ENCODE peak calls at places on chromosomes 5 and 9, in five cellular contexts. V is colonic mucosa, L is psoas muscle, W is Peyer's patch, N is astrocyte of the cerebellum. Z is an unnamed sample.

GRCh38 chr9:7976167-7976755 is 176.7 kb upstream of the DMAC1 start:
- DNase-seq in V (no peak), L (no peak), W (peak), N (peak), Z (no peak)

GRCh38 chr9:128286435-128286834 is 10.4 kb downstream of the SWI5 start:
- DNase-seq in V (no peak), L (no peak), W (no peak), N (peak), Z (no peak)

GRCh38 chr9:136994885-136995224 is 1.5 kb downstream of the CLIC3 start:
- DNase-seq in V (no peak), L (no peak), W (no peak), N (no peak), Z (no peak)

GRCh38 chr5:148343049-148343413 is 7.7 kb downstream of the SPINK9 start:
- DNase-seq in V (peak), L (no peak), W (no peak), N (no peak), Z (no peak)

GRCh38 chr5:53814819-53815218 is 254.4 kb downstream of the NDUFS4 start:
- DNase-seq in V (no peak), L (no peak), W (no peak), N (no peak), Z (no peak)

GRCh38 chr5:38408446-38409175 is 147.8 kb downstream of the LIFR start:
- DNase-seq in V (no peak), L (no peak), W (no peak), N (no peak), Z (no peak)

GRCh38 chr5:81788271-81788670 is 37.4 kb upstream of the SSBP2 start:
- DNase-seq in V (no peak), L (no peak), W (no peak), N (no peak), Z (no peak)

GRCh38 chr9:37948417-37948980 is 44.6 kb upstream of the SLC25A51 start:
- DNase-seq in V (no peak), L (no peak), W (no peak), N (no peak), Z (no peak)

GRCh38 chr9:135081264-135081660 is 6.2 kb upstream of the OLFM1 start:
- DNase-seq in V (no peak), L (no peak), W (no peak), N (no peak), Z (no peak)

GRCh38 chr5:139481580-139482049 is 943 bp downstream of the STING1 start:
- DNase-seq in V (peak), L (peak), W (peak), N (no peak), Z (no peak)

GRCh38 chr5:142109356-142110045 is 922 bp downstream of the NDFIP1 start:
- DNase-seq in V (peak), L (no peak), W (no peak), N (no peak), Z (no peak)

GRCh38 chr5:180649297-180650039 is at the start of gene FLT4:
- DNase-seq in V (no peak), L (no peak), W (no peak), N (no peak), Z (no peak)

GRCh38 chr9:20781086-20781485 is 97.0 kb downstream of the FOCAD start:
- DNase-seq in V (no peak), L (no peak), W (no peak), N (no peak), Z (no peak)

GRCh38 chr9:86838883-86839497 is 108.3 kb downstream of the GAS1 start:
- DNase-seq in V (no peak), L (peak), W (no peak), N (peak), Z (no peak)

GRCh38 chr9:81791076-81791475 is 101.7 kb upstream of the TLE1 start:
- DNase-seq in V (no peak), L (no peak), W (no peak), N (no peak), Z (no peak)

GRCh38 chr9:131677445-131678180 is 62.3 kb downstream of the RAPGEF1 start:
- DNase-seq in V (no peak), L (no peak), W (peak), N (no peak), Z (no peak)

GRCh38 chr9:135179976-135180375 is 92.5 kb downstream of the OLFM1 start:
- DNase-seq in V (no peak), L (no peak), W (no peak), N (no peak), Z (no peak)

GRCh38 chr5:10649518-10650410 is 85.9 kb downstream of the ANKRD33B start:
- DNase-seq in V (no peak), L (peak), W (no peak), N (no peak), Z (no peak)

GRCh38 chr5:131720714-131721113 is 76.1 kb downstream of the FNIP1 start:
- DNase-seq in V (no peak), L (no peak), W (no peak), N (peak), Z (no peak)

GRCh38 chr5:15285901-15286583 is 213.9 kb upstream of the FBXL7 start:
- DNase-seq in V (peak), L (no peak), W (no peak), N (no peak), Z (no peak)

GRCh38 chr9:994005-994404 is 17.6 kb downstream of the DMRT3 start:
- DNase-seq in V (no peak), L (no peak), W (no peak), N (no peak), Z (no peak)

GRCh38 chr5:68499952-68500351 is 284.4 kb downstream of the PIK3R1 start:
- DNase-seq in V (no peak), L (no peak), W (no peak), N (no peak), Z (no peak)

GRCh38 chr5:80109549-80110478 is 74.7 kb downstream of the THBS4 start:
- DNase-seq in V (no peak), L (no peak), W (no peak), N (no peak), Z (no peak)

GRCh38 chr9:134869554-134870310 is 10.9 kb upstream of the FCN2 start:
- DNase-seq in V (no peak), L (no peak), W (no peak), N (no peak), Z (no peak)

GRCh38 chr5:911601-912000 is 18.9 kb downstream of the TRIP13 start:
- DNase-seq in V (no peak), L (no peak), W (no peak), N (peak), Z (no peak)

GRCh38 chr5:28451478-28451877 is 1413.1 kb upstream of the CDH9 start:
- DNase-seq in V (no peak), L (no peak), W (no peak), N (no peak), Z (no peak)

GRCh38 chr9:109381011-109381729 is 60.3 kb upstream of the EPB41L4B start:
- DNase-seq in V (no peak), L (no peak), W (no peak), N (no peak), Z (no peak)
- H3K4me3 ChIP-seq in V (no peak), L (no peak), W (no peak), N (no peak), Z (no peak)

GRCh38 chr5:171521679-171522078 is 102.2 kb downstream of the FGF18 start:
- DNase-seq in V (no peak), L (no peak), W (no peak), N (no peak), Z (no peak)

GRCh38 chr5:171521219-171521633 is 101.8 kb downstream of the FGF18 start:
- DNase-seq in V (no peak), L (peak), W (no peak), N (peak), Z (no peak)

GRCh38 chr5:171523781-171524180 is 104.3 kb downstream of the FGF18 start:
- DNase-seq in V (no peak), L (no peak), W (no peak), N (no peak), Z (no peak)

GRCh38 chr5:171518916-171519315 is 99.5 kb downstream of the FGF18 start:
- DNase-seq in V (no peak), L (no peak), W (no peak), N (no peak), Z (no peak)

DNA sequence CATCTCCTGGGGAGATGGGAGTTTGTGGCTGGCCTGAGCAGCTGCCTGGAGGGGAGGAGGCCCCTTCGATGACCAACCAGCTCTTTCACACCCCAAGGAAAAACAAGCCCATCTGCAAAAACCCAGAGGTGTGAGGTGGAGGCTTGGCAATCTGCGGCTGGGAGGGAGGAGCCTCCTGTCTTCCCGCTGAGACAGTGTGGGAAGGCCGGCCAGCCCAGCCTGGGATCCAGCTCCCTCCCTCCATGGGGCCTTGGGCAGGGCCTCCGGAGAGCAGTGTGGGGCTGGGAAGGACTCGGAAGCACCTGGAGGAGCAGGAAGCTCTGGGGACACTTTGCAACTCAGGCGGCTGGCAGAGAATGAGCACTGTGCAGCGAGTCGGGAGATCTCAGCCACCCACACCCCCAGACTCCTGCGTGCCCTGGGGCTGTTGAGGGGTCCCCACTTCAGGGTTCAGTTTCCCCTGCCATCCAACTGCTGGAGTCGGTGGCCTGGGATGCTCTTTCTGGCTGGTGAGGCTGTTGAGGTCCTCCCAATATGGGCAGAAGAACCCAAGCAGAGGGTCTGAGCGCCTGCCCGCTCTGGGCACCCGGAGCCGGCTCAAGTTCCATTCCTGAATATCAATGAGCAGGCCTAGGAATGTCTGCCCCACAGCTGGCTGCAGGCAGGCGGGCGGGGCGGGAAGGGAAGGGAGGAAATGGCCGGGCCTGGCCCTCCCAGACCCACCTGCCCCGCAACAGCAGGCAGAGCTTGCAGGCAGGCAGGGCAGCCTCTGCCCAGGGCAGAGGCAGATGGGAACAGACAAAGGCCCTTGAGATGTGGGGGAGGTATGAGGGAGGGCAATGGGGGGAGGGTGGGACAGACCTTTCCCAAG is 101.1 kb downstream of the FGF18 start:
- DNase-seq in V (no peak), L (peak), W (no peak), N (no peak), Z (no peak)
- H3K4me3 ChIP-seq in V (no peak), L (no peak), W (no peak), N (no peak), Z (no peak)

DNA sequence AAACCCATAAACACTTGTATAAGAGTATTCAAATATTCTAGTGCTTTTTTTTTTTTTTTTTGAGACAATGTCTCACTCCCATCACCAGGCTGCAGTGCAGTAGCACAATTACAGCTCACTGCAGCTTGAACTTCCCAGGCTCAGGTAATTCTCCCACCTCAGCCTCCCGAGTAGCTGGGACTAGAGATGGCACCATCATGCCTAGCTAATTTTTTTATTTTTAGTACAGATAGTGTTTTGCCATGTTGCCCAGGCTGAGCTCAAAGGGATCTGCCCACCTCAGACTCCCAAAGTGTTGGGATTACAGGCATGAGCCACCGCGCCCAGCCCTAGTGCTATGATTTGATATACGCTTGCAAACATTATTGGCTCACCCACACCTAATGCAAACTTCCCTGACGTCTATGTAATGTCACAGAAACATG is 11.8 kb downstream of the IL6ST start:
- DNase-seq in V (peak), L (no peak), W (no peak), N (no peak), Z (no peak)
- H3K4me3 ChIP-seq in V (no peak), L (no peak), W (no peak), N (no peak), Z (no peak)

DNA sequence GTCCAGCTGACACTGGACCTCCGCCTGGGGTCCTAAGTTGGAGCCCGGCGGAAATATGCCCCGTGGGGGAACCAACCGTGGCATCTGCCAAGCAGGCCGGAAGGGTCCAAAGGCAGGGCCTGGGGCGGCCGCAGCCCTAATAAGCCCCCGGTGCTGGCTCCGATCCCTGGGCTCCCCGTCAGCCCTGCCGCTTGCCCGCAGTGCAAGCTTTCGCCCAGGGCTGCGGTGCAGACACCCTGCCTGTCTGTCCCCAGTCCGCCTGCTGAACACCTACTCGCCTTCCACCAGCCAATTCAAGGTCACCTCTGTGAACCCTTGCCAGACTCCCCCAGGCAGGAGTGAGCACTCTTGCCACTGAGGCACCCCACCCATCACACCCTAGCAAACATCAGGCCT is 499 bp upstream of the PTGR1 start:
- DNase-seq in V (no peak), L (no peak), W (no peak), N (no peak), Z (peak)
- H3K4me3 ChIP-seq in V (peak), L (peak), W (peak), N (peak), Z (peak)

GRCh38 chr5:66450988-66451387 is 145.2 kb upstream of the MAST4 start:
- DNase-seq in V (no peak), L (no peak), W (no peak), N (no peak), Z (no peak)

GRCh38 chr5:66452109-66452508 is 144.1 kb upstream of the MAST4 start:
- DNase-seq in V (no peak), L (no peak), W (no peak), N (no peak), Z (no peak)

GRCh38 chr5:66459728-66460127 is 136.5 kb upstream of the MAST4 start:
- DNase-seq in V (no peak), L (no peak), W (no peak), N (no peak), Z (no peak)

DNA sequence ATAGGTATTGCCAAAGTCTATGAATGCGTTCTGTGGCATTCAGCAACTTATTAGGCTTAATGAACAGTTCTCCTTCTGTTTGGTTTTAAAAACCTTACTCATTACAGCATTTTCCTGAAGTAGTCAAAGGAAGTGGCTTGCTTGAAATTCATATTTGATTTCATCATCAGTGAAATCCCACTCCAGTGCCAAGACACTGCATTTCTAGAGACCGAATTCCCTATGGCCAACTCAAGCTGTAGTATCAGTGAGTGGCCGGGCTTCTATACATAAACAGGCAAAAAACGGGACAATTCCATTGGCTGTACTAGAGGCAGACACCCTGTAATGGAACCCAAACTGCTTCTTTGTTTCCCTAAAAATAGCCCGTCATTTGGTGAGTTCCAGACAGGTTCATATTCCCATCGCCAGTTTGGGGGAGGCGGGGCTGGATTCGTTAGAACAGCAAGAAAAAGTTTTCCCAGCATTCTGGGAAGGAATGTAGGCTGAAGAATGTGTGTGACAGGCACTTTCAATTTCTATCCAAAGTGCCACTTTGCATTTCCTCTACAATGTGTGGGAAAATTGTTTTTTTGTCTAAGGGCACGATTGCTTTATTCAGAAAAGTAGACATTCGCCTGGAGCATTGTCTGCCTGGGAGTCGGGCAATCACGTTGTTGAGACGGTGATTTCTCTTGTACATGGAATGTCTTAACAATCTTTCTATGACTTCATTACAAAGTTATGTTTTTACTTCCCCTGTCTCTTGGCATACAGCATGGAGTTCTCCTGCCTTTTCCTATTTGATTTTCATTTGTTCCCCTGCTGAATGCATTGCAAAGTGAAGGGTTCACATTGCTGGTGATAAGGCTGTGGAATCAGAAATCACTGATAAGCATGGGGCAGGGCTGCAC is 141.8 kb upstream of the MAST4 start:
- DNase-seq in V (no peak), L (no peak), W (no peak), N (no peak), Z (no peak)
- H3K4me3 ChIP-seq in V (no peak), L (no peak), W (no peak), N (no peak), Z (no peak)

GRCh38 chr9:120845255-120845654 is 2.5 kb upstream of the PSMD5 start:
- DNase-seq in V (no peak), L (no peak), W (no peak), N (no peak), Z (no peak)

GRCh38 chr9:120842685-120843485 is at the start of gene PSMD5:
- DNase-seq in V (peak), L (peak), W (peak), N (peak), Z (peak)

GRCh38 chr9:120846251-120846869 is 3.6 kb upstream of the PSMD5 start:
- DNase-seq in V (no peak), L (no peak), W (no peak), N (no peak), Z (no peak)

GRCh38 chr9:120839146-120839545 is 3.6 kb downstream of the PSMD5 start:
- DNase-seq in V (no peak), L (no peak), W (no peak), N (peak), Z (no peak)

GRCh38 chr9:120841930-120842684 is 615 bp downstream of the PSMD5 start:
- DNase-seq in V (no peak), L (no peak), W (no peak), N (no peak), Z (no peak)
- H3K4me3 ChIP-seq in V (peak), L (peak), W (peak), N (peak), Z (peak)

GRCh38 chr5:109692852-109693251 is 3.1 kb downstream of the MAN2A1 start:
- DNase-seq in V (no peak), L (no peak), W (peak), N (no peak), Z (no peak)
- H3K4me3 ChIP-seq in V (no peak), L (peak), W (no peak), N (peak), Z (no peak)

GRCh38 chr9:106866243-106866642 is 3.3 kb downstream of the ZNF462 start:
- DNase-seq in V (no peak), L (no peak), W (no peak), N (no peak), Z (no peak)
- H3K4me3 ChIP-seq in V (no peak), L (peak), W (no peak), N (no peak), Z (no peak)

Z was measured in pancreas.